ENCODE peak calls at places on chromosomes 5 and 9, in seven cellular contexts. W is IMR-90, U is GM12878, M is HCT116, K is A549, E is K562, C is HepG2. L is an unnamed sample.

GRCh38 chr5:122180863-122181519 is 51.6 kb downstream of the ZNF474 start:
- DNase-seq in W (peak), U (no peak), M (no peak), K (peak), E (no peak), C (no peak), L (no peak)

GRCh38 chr5:14588758-14589543 is 7.4 kb downstream of the OTULINL start:
- DNase-seq in W (no peak), U (no peak), M (no peak), K (peak), E (no peak), C (no peak), L (no peak)

GRCh38 chr5:92912280-92912679 is 668.7 kb downstream of the NR2F1-AS1 start:
- DNase-seq in W (no peak), U (no peak), M (no peak), K (no peak), E (no peak), C (no peak), L (no peak)

GRCh38 chr5:167861134-167861930 is 430.1 kb upstream of the WWC1 start:
- DNase-seq in W (no peak), U (no peak), M (no peak), K (peak), E (no peak), C (no peak), L (peak)

GRCh38 chr9:105064248-105065118 is 136.5 kb upstream of the ABCA1 start:
- DNase-seq in W (peak), U (no peak), M (no peak), K (peak), E (no peak), C (peak), L (no peak)

GRCh38 chr5:40441733-40442132 is 238.0 kb upstream of the PTGER4 start:
- DNase-seq in W (no peak), U (no peak), M (no peak), K (no peak), E (no peak), C (peak), L (no peak)

GRCh38 chr5:137206030-137206715 is 293.0 kb downstream of the SPOCK1 start:
- DNase-seq in W (peak), U (no peak), M (no peak), K (no peak), E (no peak), C (no peak), L (no peak)

GRCh38 chr5:109006129-109006528 is 258.4 kb downstream of the FER start:
- DNase-seq in W (no peak), U (no peak), M (no peak), K (no peak), E (no peak), C (no peak), L (no peak)

GRCh38 chr5:73205309-73205708 is 32.3 kb downstream of the TMEM174 start:
- DNase-seq in W (no peak), U (no peak), M (no peak), K (no peak), E (no peak), C (no peak), L (no peak)

GRCh38 chr5:132799392-132799791 is 13.7 kb upstream of the SOWAHA start:
- DNase-seq in W (no peak), U (no peak), M (no peak), K (no peak), E (no peak), C (no peak), L (no peak)

GRCh38 chr9:112132356-112132755 is 42.7 kb downstream of the SUSD1 start:
- DNase-seq in W (peak), U (no peak), M (no peak), K (no peak), E (no peak), C (no peak), L (no peak)

GRCh38 chr5:55232985-55233928 is at the start of gene CCNO:
- DNase-seq in W (peak), U (no peak), M (peak), K (peak), E (peak), C (peak), L (peak)

GRCh38 chr9:105043370-105043936 is 115.5 kb upstream of the ABCA1 start:
- DNase-seq in W (no peak), U (no peak), M (no peak), K (no peak), E (no peak), C (no peak), L (no peak)

GRCh38 chr5:115349001-115349817 is 52.8 kb upstream of the CCDC112 start:
- DNase-seq in W (peak), U (no peak), M (peak), K (peak), E (no peak), C (peak), L (no peak)

GRCh38 chr5:150642567-150642927 is 2.1 kb downstream of the SYNPO start:
- DNase-seq in W (peak), U (no peak), M (peak), K (peak), E (no peak), C (peak), L (no peak)

GRCh38 chr9:129033216-129033615 is 3.2 kb upstream of the MIGA2 start:
- DNase-seq in W (no peak), U (no peak), M (no peak), K (no peak), E (no peak), C (no peak), L (no peak)

GRCh38 chr9:134545213-134546211 is 96.1 kb upstream of the COL5A1 start:
- DNase-seq in W (peak), U (no peak), M (no peak), K (no peak), E (no peak), C (no peak), L (no peak)

GRCh38 chr5:90169078-90169477 is 240.5 kb downstream of the CETN3 start:
- DNase-seq in W (no peak), U (no peak), M (no peak), K (no peak), E (no peak), C (no peak), L (no peak)

GRCh38 chr5:136776022-136776927 is 410.9 kb upstream of the TRPC7 start:
- DNase-seq in W (peak), U (no peak), M (no peak), K (no peak), E (no peak), C (no peak), L (no peak)

GRCh38 chr9:136585531-136586120 is 39.8 kb upstream of the NOTCH1 start:
- DNase-seq in W (no peak), U (no peak), M (no peak), K (no peak), E (no peak), C (no peak), L (no peak)

GRCh38 chr9:136586391-136586790 is 40.5 kb upstream of the NOTCH1 start:
- DNase-seq in W (no peak), U (no peak), M (no peak), K (no peak), E (no peak), C (no peak), L (no peak)

GRCh38 chr9:136588663-136589464 is 43.0 kb upstream of the NOTCH1 start:
- DNase-seq in W (no peak), U (no peak), M (no peak), K (no peak), E (no peak), C (no peak), L (no peak)

GRCh38 chr9:136587944-136588662 is 42.3 kb upstream of the NOTCH1 start:
- DNase-seq in W (no peak), U (no peak), M (no peak), K (no peak), E (peak), C (no peak), L (peak)

GRCh38 chr9:136587145-136587943 is 41.5 kb upstream of the NOTCH1 start:
- DNase-seq in W (peak), U (no peak), M (no peak), K (no peak), E (peak), C (no peak), L (no peak)
- TF ChIP-seq CEBPB in W (no peak), U (no peak), M (no peak), K (no peak), E (no peak), C (no peak), L (no peak)

GRCh38 chr9:35508069-35508468 is 18.2 kb downstream of the RUSC2 start:
- DNase-seq in W (peak), U (no peak), M (no peak), K (no peak), E (no peak), C (no peak), L (no peak)
- TF ChIP-seq CEBPB in W (peak), U (no peak), M (no peak), K (no peak), E (no peak), C (no peak), L (no peak)

GRCh38 chr5:27308151-27308550 is 269.8 kb upstream of the CDH9 start:
- DNase-seq in W (peak), U (no peak), M (no peak), K (no peak), E (no peak), C (no peak), L (no peak)
- TF ChIP-seq CEBPB in W (no peak), U (no peak), M (no peak), K (no peak), E (no peak), C (no peak), L (no peak)

GRCh38 chr5:96222129-96222528 is 210.9 kb downstream of the PCSK1 start:
- DNase-seq in W (no peak), U (no peak), M (no peak), K (no peak), E (no peak), C (no peak), L (no peak)
- TF ChIP-seq CEBPB in W (no peak), U (no peak), M (no peak), K (no peak), E (no peak), C (no peak), L (no peak)

DNA sequence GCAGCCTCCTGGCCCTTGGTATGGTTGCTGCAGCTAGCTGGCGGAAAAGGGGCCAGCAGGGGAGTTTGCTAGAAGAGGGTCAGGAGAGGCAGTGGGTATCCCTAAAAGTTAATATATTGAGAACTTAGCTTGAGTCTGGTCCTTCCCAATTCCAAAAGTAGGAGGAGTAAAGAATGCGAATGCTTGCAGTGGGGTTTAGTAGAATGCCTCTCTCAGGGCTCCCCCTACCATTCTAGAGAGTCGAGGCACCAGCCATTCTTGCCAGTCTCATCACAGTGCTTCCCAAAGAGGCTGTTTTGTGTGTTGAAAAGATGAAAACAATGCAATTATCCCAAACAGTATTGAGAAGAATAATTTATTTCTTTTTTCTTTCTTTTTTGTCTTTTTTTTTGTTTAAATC is 26.4 kb downstream of the TTC39B start:
- DNase-seq in W (no peak), U (no peak), M (no peak), K (no peak), E (no peak), C (no peak), L (no peak)
- TF ChIP-seq CEBPB in W (no peak), U (no peak), M (no peak), K (no peak), E (no peak), C (no peak), L (no peak)

DNA sequence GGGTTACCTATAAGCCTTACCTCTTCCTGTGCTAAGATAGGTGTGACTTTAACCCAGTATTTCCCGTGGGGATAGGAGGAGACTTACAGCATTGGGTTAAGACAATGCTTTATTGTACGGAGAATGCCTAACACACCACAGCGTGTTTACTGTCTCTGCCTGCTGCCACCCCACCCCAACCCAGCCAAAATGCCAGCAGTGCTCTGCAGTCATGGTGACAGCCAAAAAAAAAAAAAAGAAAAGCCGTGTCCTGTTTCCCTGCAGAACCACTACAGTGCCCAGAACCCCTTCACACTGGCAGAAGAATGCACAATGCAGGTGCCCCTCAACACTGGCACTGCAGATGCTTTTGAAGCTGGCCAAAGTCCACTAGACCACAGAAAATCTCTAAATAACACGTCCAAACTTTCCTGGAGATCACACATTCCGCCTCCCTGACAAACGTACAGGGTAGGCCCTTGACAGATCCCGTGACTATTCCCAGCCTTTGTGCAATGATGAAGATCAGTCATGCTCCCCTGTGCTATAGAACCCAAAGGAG is 102.2 kb downstream of the SERINC5 start:
- DNase-seq in W (no peak), U (no peak), M (no peak), K (no peak), E (no peak), C (peak), L (no peak)
- TF ChIP-seq CEBPB in W (no peak), U (no peak), M (no peak), K (no peak), E (no peak), C (no peak), L (no peak)

GRCh38 chr5:178206166-178207101 is 2.1 kb downstream of the HNRNPAB start:
- DNase-seq in W (peak), U (no peak), M (no peak), K (no peak), E (no peak), C (no peak), L (no peak)
- TF ChIP-seq CEBPB in W (no peak), U (no peak), M (no peak), K (no peak), E (no peak), C (no peak), L (no peak)

GRCh38 chr9:3758816-3759576 is 233.2 kb upstream of the RFX3 start:
- DNase-seq in W (peak), U (no peak), M (no peak), K (no peak), E (no peak), C (no peak), L (no peak)
- TF ChIP-seq CEBPB in W (no peak), U (no peak), M (no peak), K (no peak), E (no peak), C (no peak), L (no peak)